ENCODE peak calls at places on chromosome 16, in six cellular contexts. E is WTC11, R is A549, J is H1, W is HepG2, Q is K562. H is an unnamed sample.

GRCh38 chr16:74695450-74696422 is 4.9 kb downstream of the MLKL start:
- DNase-seq in E (peak), J (peak), R (peak), Q (peak), W (peak), H (peak)

GRCh38 chr16:28292731-28293588 is 635 bp downstream of the SBK1 start:
- DNase-seq in J (peak), W (no peak), Q (no peak), R (no peak), E (peak), H (no peak)

GRCh38 chr16:70737377-70738082 is 51.7 kb upstream of the MTSS2 start:
- DNase-seq in J (no peak), E (no peak), W (no peak), Q (no peak), R (no peak), H (no peak)

GRCh38 chr16:87800497-87800896 is 34.7 kb upstream of the KLHDC4 start:
- DNase-seq in Q (no peak), J (no peak), R (no peak), E (no peak), W (no peak), H (no peak)

GRCh38 chr16:78022347-78022746 is at the start of gene CLEC3A:
- DNase-seq in E (no peak), R (no peak), W (no peak), J (no peak), Q (no peak), H (no peak)

GRCh38 chr16:11977206-11978041 is 890 bp downstream of the SNX29 start:
- DNase-seq in R (peak), E (no peak), J (peak), W (no peak), Q (peak), H (peak)

GRCh38 chr16:72455743-72456659 is 284.0 kb upstream of the PMFBP1 start:
- DNase-seq in E (no peak), Q (peak), J (no peak), W (peak), R (no peak), H (peak)

GRCh38 chr16:352547-353403 is at the start of gene AXIN1:
- DNase-seq in Q (peak), J (peak), R (peak), E (peak), W (peak), H (peak)

GRCh38 chr16:20056436-20056835 is 17.3 kb downstream of the GPR139 start:
- DNase-seq in J (no peak), R (no peak), E (no peak), W (no peak), Q (no peak), H (no peak)

GRCh38 chr16:53865492-53865863 is 161.5 kb downstream of the FTO start:
- DNase-seq in Q (peak), E (no peak), J (no peak), W (no peak), R (peak), H (peak)

GRCh38 chr16:27853101-27853500 is 210.4 kb downstream of the GSG1L start:
- DNase-seq in Q (no peak), W (no peak), R (no peak), E (no peak), J (no peak), H (no peak)

GRCh38 chr16:73730496-73731090 is 566.0 kb upstream of the PSMD7 start:
- DNase-seq in W (no peak), R (no peak), E (no peak), J (no peak), Q (peak), H (no peak)

GRCh38 chr16:86387461-86388440 is 122.6 kb upstream of the FOXF1 start:
- DNase-seq in Q (peak), W (no peak), R (peak), J (no peak), E (no peak), H (peak)

GRCh38 chr16:67917852-67918236 is 13.8 kb downstream of the CTRL start:
- DNase-seq in R (peak), J (no peak), E (no peak), Q (peak), W (peak), H (no peak)

GRCh38 chr16:24845726-24846547 is at the start of gene SLC5A11:
- DNase-seq in Q (no peak), R (no peak), E (no peak), W (peak), J (no peak), H (no peak)

GRCh38 chr16:78809535-78809934 is 710.1 kb downstream of the WWOX start:
- DNase-seq in R (no peak), E (no peak), J (no peak), W (no peak), Q (no peak), H (no peak)

GRCh38 chr16:6343157-6343556 is 989.5 kb upstream of the RBFOX1 start:
- DNase-seq in Q (no peak), E (no peak), J (no peak), W (no peak), R (no peak), H (no peak)

GRCh38 chr16:74999208-74999682 is 421 bp downstream of the ZNRF1 start:
- DNase-seq in Q (peak), E (no peak), J (no peak), W (no peak), R (no peak), H (no peak)

GRCh38 chr16:68351463-68351862 is 40.6 kb downstream of the PRMT7 start:
- DNase-seq in J (no peak), W (no peak), R (no peak), E (no peak), Q (no peak), H (no peak)

GRCh38 chr16:11224894-11225676 is 30.9 kb downstream of the SOCS1 start:
- DNase-seq in J (no peak), W (no peak), E (no peak), R (no peak), Q (no peak), H (no peak)

DNA sequence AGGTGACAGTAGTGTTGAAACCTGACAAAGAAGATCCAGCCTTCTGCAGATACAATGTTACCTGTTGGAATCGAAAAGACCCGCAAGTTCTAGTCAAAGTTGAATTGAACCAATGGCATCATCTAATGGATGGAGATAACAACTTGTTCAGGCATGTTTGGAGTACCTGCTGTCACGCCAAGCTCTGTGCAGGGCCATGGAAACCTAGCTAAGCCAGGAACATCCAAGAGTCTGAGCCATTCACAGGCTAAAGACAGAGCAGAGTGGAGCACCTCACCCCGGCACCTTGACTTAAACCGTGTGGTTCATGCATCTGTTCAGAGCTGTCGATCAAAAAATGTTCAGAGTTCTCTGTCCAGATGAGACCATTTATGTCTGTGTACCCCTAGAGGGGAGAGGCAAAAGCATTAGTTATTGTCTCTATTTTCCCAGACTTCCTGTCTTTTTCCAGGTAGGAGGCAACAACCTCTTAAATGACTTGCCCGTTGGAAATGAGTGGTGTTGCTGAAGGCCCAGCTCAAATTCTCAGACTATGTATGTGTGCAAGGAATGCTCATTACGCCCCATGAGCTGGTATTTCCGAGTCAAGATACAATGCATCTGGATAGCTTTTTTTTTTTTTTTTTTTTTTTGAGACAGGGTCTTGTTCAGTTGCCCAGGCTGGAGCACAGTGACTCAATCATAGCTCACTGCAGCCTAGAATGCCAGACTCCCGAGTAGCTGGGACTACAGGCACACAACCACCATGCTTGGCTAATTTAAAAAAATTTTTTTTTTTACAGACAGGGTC is 44.9 kb upstream of the XYLT1 start:
- DNase-seq in J (no peak), Q (no peak), W (no peak), R (peak), E (no peak), H (no peak)
- TF ChIP-seq JUN in J (no peak), Q (no peak), W (no peak), R (no peak), E (no peak), H (no peak)

GRCh38 chr16:56295059-56295673 is 103.9 kb downstream of the GNAO1 start:
- DNase-seq in E (no peak), R (no peak), Q (no peak), W (no peak), J (no peak), H (no peak)
- TF ChIP-seq JUN in E (no peak), R (no peak), Q (no peak), W (no peak), J (no peak), H (no peak)

GRCh38 chr16:2160915-2161551 is 5.5 kb downstream of the TRAF7 start:
- DNase-seq in Q (no peak), J (no peak), W (peak), E (no peak), R (no peak), H (no peak)
- TF ChIP-seq JUN in Q (no peak), J (no peak), W (no peak), E (no peak), R (no peak), H (no peak)

GRCh38 chr16:1550061-1550460 is 16.6 kb downstream of the TMEM204 start:
- DNase-seq in W (no peak), Q (no peak), E (no peak), J (no peak), R (no peak), H (no peak)
- TF ChIP-seq JUN in W (no peak), Q (no peak), E (no peak), J (no peak), R (no peak), H (no peak)

DNA sequence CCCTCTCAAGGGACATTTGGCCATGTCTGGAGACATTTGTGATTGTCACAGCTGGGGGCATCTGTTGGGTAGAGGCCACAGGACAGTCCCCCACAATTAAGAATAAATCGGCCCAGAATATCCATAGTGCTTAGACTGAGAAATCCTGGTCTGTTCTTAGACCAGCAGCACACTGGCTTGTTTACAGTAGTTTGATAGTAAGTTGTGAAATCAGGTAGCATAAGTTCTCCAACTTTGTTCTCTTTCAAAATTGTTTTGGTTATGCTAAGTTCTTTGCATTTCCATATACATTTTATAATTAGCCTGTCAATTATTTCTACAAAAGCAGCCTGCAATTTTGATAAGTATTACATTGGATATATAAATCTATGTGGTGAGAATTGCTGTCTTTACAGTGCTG is 6.8 kb downstream of the MGRN1 start:
- DNase-seq in E (no peak), W (no peak), J (no peak), Q (no peak), R (no peak), H (no peak)
- TF ChIP-seq JUN in E (no peak), W (no peak), J (no peak), Q (no peak), R (no peak), H (no peak)

H was measured in endothelial cell of umbilical vein.